ENCODE peak calls at places on chromosomes 1 and 21, in four cellular contexts. S is stomach, P is body of pancreas, I is thyroid gland. G is an unnamed sample.
A peak's percentile ranks its signal among the peaks of the same experiment; 100 is the strongest.

GRCh38 chr1:246528933-246529731 is 22.1 kb upstream of the SMYD3 start:
- DNase-seq in S (no peak), P (no peak), I (peak; percentile 22), G (no peak)

GRCh38 chr1:93347319-93347899 is 1.7 kb downstream of the DR1 start:
- DNase-seq in S (no peak), P (no peak), I (no peak), G (no peak)

GRCh38 chr21:44065428-44065827 is 41.8 kb upstream of the PWP2 start:
- DNase-seq in S (peak; percentile 48), P (no peak), I (no peak), G (no peak)

GRCh38 chr1:114178940-114179339 is 25.3 kb upstream of the SYT6 start:
- DNase-seq in S (no peak), P (no peak), I (no peak), G (no peak)

GRCh38 chr1:67431156-67431765 is 1.1 kb upstream of the SERBP1 start:
- DNase-seq in S (no peak), P (no peak), I (no peak), G (no peak)

GRCh38 chr1:152190589-152190988 is 31.6 kb upstream of the RPTN start:
- DNase-seq in S (no peak), P (no peak), I (no peak), G (no peak)

GRCh38 chr21:27134513-27134912 is 167.6 kb upstream of the ADAMTS5 start:
- DNase-seq in S (no peak), P (peak; percentile 7), I (no peak), G (no peak)

GRCh38 chr1:240526321-240526720 is 85.6 kb downstream of the GREM2 start:
- DNase-seq in S (no peak), P (no peak), I (peak; percentile 25), G (no peak)

GRCh38 chr21:35791541-35792335 is 268.6 kb downstream of the SETD4 start:
- DNase-seq in S (no peak), P (no peak), I (no peak), G (no peak)

GRCh38 chr1:155128755-155129473 is 1.2 kb downstream of the EFNA1 start:
- DNase-seq in S (peak; percentile 61), P (peak; percentile 75), I (peak; percentile 47), G (no peak)

GRCh38 chr1:53046930-53047329 is 15.1 kb upstream of the PODN start:
- DNase-seq in S (no peak), P (peak; percentile 51), I (no peak), G (peak; percentile 68)

GRCh38 chr1:153804112-153804511 is 28.9 kb downstream of the SLC27A3 start:
- DNase-seq in S (no peak), P (no peak), I (no peak), G (no peak)

GRCh38 chr1:224681816-224682215 is 65.7 kb downstream of the CNIH3 start:
- DNase-seq in S (no peak), P (no peak), I (peak; percentile 17), G (no peak)

GRCh38 chr1:54615531-54616245 is 7.6 kb downstream of the FAM151A start:
- DNase-seq in S (no peak), P (no peak), I (no peak), G (no peak)

GRCh38 chr1:21864730-21865129 is 52.7 kb downstream of the LDLRAD2 start:
- DNase-seq in S (no peak), P (no peak), I (no peak), G (no peak)

GRCh38 chr1:106613861-106614260 is 442.6 kb upstream of the PRMT6 start:
- DNase-seq in S (no peak), P (no peak), I (no peak), G (no peak)

GRCh38 chr1:154460695-154461249 is 41.2 kb upstream of the TDRD10 start:
- DNase-seq in S (no peak), P (no peak), I (no peak), G (no peak)

GRCh38 chr1:210830034-210831028 is 303.6 kb downstream of the KCNH1 start:
- DNase-seq in S (no peak), P (no peak), I (no peak), G (no peak)

GRCh38 chr1:156543066-156543465 is 29.3 kb downstream of the IQGAP3 start:
- DNase-seq in S (no peak), P (no peak), I (no peak), G (no peak)

GRCh38 chr1:153936011-153936802 is 10.3 kb downstream of the DENND4B start:
- DNase-seq in S (no peak), P (no peak), I (no peak), G (no peak)

GRCh38 chr1:32605711-32606424 is 44.5 kb downstream of the ZBTB8OS start:
- DNase-seq in S (no peak), P (no peak), I (no peak), G (no peak)

GRCh38 chr1:180070286-180070685 is 84.4 kb upstream of the QSOX1 start:
- DNase-seq in S (no peak), P (no peak), I (no peak), G (no peak)

DNA sequence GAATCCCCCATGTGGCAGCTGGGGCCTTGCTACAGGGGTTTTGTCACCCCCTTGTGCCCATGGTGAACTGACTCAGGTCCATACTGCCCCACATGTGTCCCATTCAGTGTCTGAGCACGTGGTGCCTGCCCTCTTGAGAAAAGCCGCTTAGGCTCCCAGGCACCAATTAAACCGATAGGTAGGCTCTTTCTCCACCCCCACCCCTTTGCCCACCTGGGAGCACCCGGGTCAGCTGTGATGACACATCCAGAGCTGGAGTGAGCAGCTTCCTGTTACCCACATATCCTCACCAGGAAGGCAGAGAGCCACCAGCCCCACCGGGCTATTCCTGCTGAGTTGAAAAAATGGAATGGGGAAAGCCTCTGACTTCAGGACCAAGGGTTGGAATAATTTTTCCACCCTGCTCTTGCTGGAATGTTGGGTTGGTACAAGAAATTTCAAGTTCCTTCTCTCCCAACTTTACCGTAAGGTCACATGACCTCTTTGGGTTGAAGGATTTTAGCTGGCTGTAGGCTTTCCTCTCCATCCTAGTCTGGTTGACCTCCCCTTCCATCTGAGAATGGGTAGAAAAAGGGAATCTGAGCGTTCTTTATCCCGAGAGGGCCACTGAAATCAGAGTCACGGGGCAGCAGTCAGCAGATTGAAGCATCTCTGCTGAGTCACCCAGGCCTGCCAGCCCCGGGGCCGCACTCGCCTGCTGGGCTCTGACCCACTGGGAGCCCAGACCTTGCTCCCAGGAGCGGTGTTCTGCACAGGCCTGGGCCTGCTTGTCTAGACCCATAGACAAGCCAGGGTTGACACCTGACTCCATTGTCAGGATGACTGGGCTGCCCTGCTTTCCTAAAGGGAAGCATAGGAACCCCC is 30.8 kb downstream of the TMCC2 start:
- DNase-seq in S (no peak), P (no peak), I (no peak), G (no peak)
- H3K27ac ChIP-seq in S (no peak overlapping the region), P (no peak overlapping the region), I (no peak overlapping the region), G (no peak overlapping the region)

GRCh38 chr1:112722601-112723510 is 7.7 kb upstream of the PPM1J start:
- DNase-seq in S (no peak), P (no peak), I (no peak), G (no peak)
- TF ChIP-seq POLR2A in S (no peak), P (no peak), I (no peak), G (no peak)

GRCh38 chr1:38424677-38425076 is 378.1 kb upstream of the POU3F1 start:
- DNase-seq in S (no peak), P (no peak), I (no peak), G (no peak)
- H3K27ac ChIP-seq in S (no peak overlapping the region), P (no peak overlapping the region), I (no peak overlapping the region), G (no peak overlapping the region)

GRCh38 chr1:228068359-228068758 is 14.1 kb upstream of the ARF1 start:
- DNase-seq in S (no peak), P (no peak), I (no peak), G (no peak)

GRCh38 chr1:228064741-228065542 is 17.6 kb upstream of the ARF1 start:
- DNase-seq in S (peak; percentile 22), P (no peak), I (no peak), G (no peak)

GRCh38 chr1:228066416-228066815 is 16.1 kb upstream of the ARF1 start:
- DNase-seq in S (peak; percentile 21), P (no peak), I (no peak), G (no peak)

GRCh38 chr1:228065543-228066347 is 16.8 kb upstream of the ARF1 start:
- DNase-seq in S (peak; percentile 27), P (no peak), I (no peak), G (no peak)

GRCh38 chr1:228066891-228067654 is 15.4 kb upstream of the ARF1 start:
- DNase-seq in S (peak; percentile 20), P (no peak), I (no peak), G (no peak)
- TF ChIP-seq POLR2A in S (no peak), P (no peak), I (no peak), G (no peak)

GRCh38 chr1:27503033-27503432 is 13.1 kb upstream of the WASF2 start:
- DNase-seq in S (no peak), P (no peak), I (no peak), G (no peak)
- H3K27ac ChIP-seq in S (no peak overlapping the region), P (no peak overlapping the region), I (peak overlapping the region; percentile 95), G (peak overlapping the region; percentile 77)